ENCODE peak calls at places on chromosome 5, in seven cellular contexts. J, N, V, O, M, L and Z are unnamed samples.

GRCh38 chr5:144150996-144151395 is 19.5 kb downstream of the YIPF5 start:
- DNase-seq in N (no peak), L (no peak), J (no peak), M (no peak), O (peak; percentile 69), V (no peak), Z (peak; percentile 33)

GRCh38 chr5:127959152-127959764 is 124.3 kb upstream of the SLC12A2 start:
- DNase-seq in J (peak; percentile 39), N (peak; percentile 83), V (no peak), L (peak; percentile 71), M (no peak), O (peak; percentile 62), Z (peak; percentile 87)

GRCh38 chr5:173638631-173639030 is 22.2 kb upstream of the BOD1 start:
- DNase-seq in J (no peak), M (no peak), L (no peak), N (no peak), V (no peak), O (no peak), Z (no peak)

GRCh38 chr5:6427689-6428088 is 21.0 kb upstream of the UBE2QL1 start:
- DNase-seq in L (no peak), M (no peak), J (no peak), O (no peak), N (no peak), V (no peak), Z (no peak)

GRCh38 chr5:174323878-174324281 is 278.4 kb downstream of the NSG2 start:
- DNase-seq in M (no peak), J (peak; percentile 72), O (peak; percentile 17), N (no peak), V (peak; percentile 89), L (no peak), Z (peak; percentile 45)

GRCh38 chr5:143233020-143233419 is 170.5 kb downstream of the NR3C1 start:
- DNase-seq in V (no peak), J (no peak), O (peak; percentile 74), N (no peak), L (no peak), M (no peak), Z (no peak)

GRCh38 chr5:1418238-1418920 is 26.9 kb downstream of the SLC6A3 start:
- DNase-seq in O (no peak), V (no peak), N (no peak), L (no peak), J (no peak), M (no peak), Z (no peak)

GRCh38 chr5:31197183-31197582 is 3.7 kb downstream of the CDH6 start:
- DNase-seq in V (no peak), N (no peak), J (no peak), M (no peak), L (no peak), O (no peak), Z (peak; percentile 61)

GRCh38 chr5:32814620-32815019 is 103.5 kb downstream of the NPR3 start:
- DNase-seq in O (peak; percentile 87), V (no peak), M (no peak), L (no peak), J (no peak), N (no peak), Z (peak; percentile 58)

GRCh38 chr5:168600409-168600808 is 21.2 kb upstream of the PANK3 start:
- DNase-seq in V (peak; percentile 25), O (no peak), N (peak; percentile 71), M (no peak), J (no peak), L (no peak), Z (no peak)

GRCh38 chr5:114360816-114361723 is 800 bp upstream of the KCNN2 start:
- DNase-seq in O (no peak), J (no peak), N (no peak), M (no peak), L (peak; percentile 64), V (peak; percentile 93), Z (no peak)

GRCh38 chr5:151348789-151349188 is 1.4 kb upstream of the SLC36A2 start:
- DNase-seq in O (no peak), J (no peak), V (peak; percentile 12), M (no peak), N (no peak), L (no peak), Z (no peak)
- TF ChIP-seq CTCF in O (no peak), J (no peak), V (no peak), M (no peak), N (no peak), L (no peak), Z (no peak)

GRCh38 chr5:140875085-140876065 is at the start of gene PCDHA12:
- DNase-seq in L (no peak), N (no peak), M (no peak), V (peak; percentile 68), O (no peak), J (no peak), Z (no peak)
- H3K4me3 ChIP-seq in L (peak within 1 kb of the TSS; percentile 26), N (no peak within 1 kb of the TSS), M (no peak within 1 kb of the TSS), V (peak within 1 kb of the TSS; percentile 58), O (no peak within 1 kb of the TSS), J (no peak within 1 kb of the TSS), Z (no peak within 1 kb of the TSS)

GRCh38 chr5:145697251-145698016 is 137.7 kb downstream of the PRELID2 start:
- DNase-seq in L (no peak), V (peak; percentile 47), O (peak; percentile 37), J (peak; percentile 40), N (peak; percentile 22), M (no peak), Z (peak; percentile 80)
- TF ChIP-seq CTCF in L (peak; percentile 53), V (peak; percentile 61), O (peak; percentile 62), J (peak; percentile 74), N (no peak), M (no peak), Z (peak; percentile 81)

GRCh38 chr5:123089971-123090640 is 1.1 kb downstream of the PRDM6 start:
- DNase-seq in L (peak; percentile 74), O (peak; percentile 24), V (peak; percentile 79), J (no peak), N (no peak), M (no peak), Z (peak; percentile 29)
- H3K4me3 ChIP-seq in L (peak overlapping the region; percentile 58), O (peak overlapping the region; percentile 60), V (peak overlapping the region; percentile 59), J (no peak overlapping the region), N (peak overlapping the region; percentile 51), M (no peak overlapping the region), Z (peak overlapping the region; percentile 51)

GRCh38 chr5:172095368-172095960 is 89.0 kb upstream of the FBXW11 start:
- DNase-seq in O (no peak), J (no peak), L (peak; percentile 54), M (no peak), N (no peak), V (no peak), Z (no peak)
- TF ChIP-seq CTCF in O (no peak), J (no peak), L (no peak), M (no peak), N (no peak), V (peak; percentile 28), Z (no peak)